ENCODE peak calls at places on chromosomes 4 and X, in seven cellular contexts. D is SK-N-SH, N is tibial nerve, V is MM.1S, B is cardiac muscle cell, L is H9, J is right atrium auricular region. W is an unnamed sample.
A peak's percentile ranks its signal among the peaks of the same experiment; 100 is the strongest.

GRCh38 chr4:41865306-41865980 is 69.8 kb upstream of the TMEM33 start:
- DNase-seq in D (no peak), B (peak; percentile 43), J (no peak), N (no peak), L (peak; percentile 41), V (no peak), W (no peak)

GRCh38 chr4:17939061-17939460 is 82.5 kb downstream of the LCORL start:
- DNase-seq in V (no peak), L (no peak), D (no peak), J (no peak), N (no peak), B (peak; percentile 27), W (no peak)

GRCh38 chr4:2768124-2768523 is 12.0 kb upstream of the TNIP2 start:
- DNase-seq in N (no peak), J (no peak), L (no peak), V (no peak), B (no peak), D (no peak), W (no peak)

GRCh38 chr4:145709336-145709735 is 29.4 kb downstream of the C4orf51 start:
- DNase-seq in L (no peak), B (no peak), J (no peak), V (peak; percentile 53), N (no peak), D (no peak), W (no peak)

GRCh38 chr4:145843148-145843547 is 95.5 kb downstream of the ZNF827 start:
- DNase-seq in D (no peak), V (no peak), B (peak; percentile 89), L (no peak), N (no peak), J (no peak), W (no peak)

GRCh38 chrX:85570496-85570895 is 191.0 kb upstream of the POF1B start:
- DNase-seq in D (no peak), V (no peak), J (no peak), N (no peak), B (no peak), L (no peak), W (no peak)

GRCh38 chrX:41468647-41469323 is 21.6 kb downstream of the NYX start:
- DNase-seq in J (no peak), D (no peak), V (no peak), N (no peak), B (peak; percentile 58), L (no peak), W (no peak)

GRCh38 chrX:150887906-150888465 is 10.5 kb downstream of the CD99L2 start:
- DNase-seq in D (no peak), J (no peak), V (no peak), B (no peak), L (no peak), N (no peak), W (no peak)

GRCh38 chr4:159013692-159014091 is 89.2 kb upstream of the RAPGEF2 start:
- DNase-seq in D (no peak), B (no peak), L (no peak), J (no peak), N (no peak), V (no peak), W (no peak)

GRCh38 chr4:93334003-93334402 is 494.6 kb upstream of the ATOH1 start:
- DNase-seq in J (no peak), L (no peak), V (peak; percentile 18), D (no peak), N (no peak), B (no peak), W (no peak)

GRCh38 chr4:76074468-76074867 is at the start of gene ART3:
- DNase-seq in L (no peak), D (no peak), B (no peak), V (no peak), N (no peak), J (no peak), W (no peak)

GRCh38 chrX:107731831-107732502 is 43.6 kb downstream of the TSC22D3 start:
- DNase-seq in J (peak; percentile 92), N (peak; percentile 72), D (peak; percentile 44), B (peak; percentile 97), L (peak; percentile 93), V (no peak), W (no peak)

GRCh38 chr4:37243061-37243460 is 1.5 kb upstream of the NWD2 start:
- DNase-seq in J (no peak), N (no peak), L (peak; percentile 63), B (no peak), D (no peak), V (no peak), W (no peak)

GRCh38 chr4:70838400-70838971 is 1.2 kb downstream of the GRSF1 start:
- DNase-seq in V (no peak), J (no peak), L (no peak), B (peak; percentile 23), N (no peak), D (peak; percentile 49), W (no peak)

GRCh38 chr4:80138556-80139538 is 58.5 kb upstream of the PRDM8 start:
- DNase-seq in D (no peak), L (no peak), N (no peak), B (peak; percentile 33), V (peak; percentile 75), J (no peak), W (no peak)

GRCh38 chr4:153211986-153212720 is 7.9 kb downstream of the TRIM2 start:
- DNase-seq in V (no peak), L (no peak), N (no peak), D (no peak), J (no peak), B (peak; percentile 83), W (no peak)

GRCh38 chr4:146330392-146330791 is 116.1 kb downstream of the REELD1 start:
- DNase-seq in D (no peak), N (no peak), J (no peak), V (no peak), B (no peak), L (no peak), W (no peak)

GRCh38 chr4:154004028-154004427 is 215.1 kb upstream of the SFRP2 start:
- DNase-seq in B (no peak), N (no peak), D (no peak), J (no peak), V (no peak), L (no peak), W (no peak)

GRCh38 chrX:45806410-45807121 is 605.9 kb upstream of the DIPK2B start:
- DNase-seq in V (no peak), J (no peak), B (peak; percentile 90), D (no peak), N (no peak), L (no peak), W (peak; percentile 15)

GRCh38 chr4:165328708-165329107 is 1.2 kb downstream of the MSMO1 start:
- DNase-seq in D (no peak), L (no peak), J (no peak), B (no peak), V (no peak), N (no peak), W (no peak)

GRCh38 chr4:140059159-140059558 is 94.8 kb downstream of the MAML3 start:
- DNase-seq in L (no peak), V (no peak), D (no peak), B (peak; percentile 41), N (no peak), J (no peak), W (no peak)

GRCh38 chr4:33494150-33494549 is 2750.2 kb downstream of the ARAP2 start:
- DNase-seq in D (no peak), V (no peak), J (no peak), B (peak; percentile 55), L (no peak), N (no peak), W (no peak)

DNA sequence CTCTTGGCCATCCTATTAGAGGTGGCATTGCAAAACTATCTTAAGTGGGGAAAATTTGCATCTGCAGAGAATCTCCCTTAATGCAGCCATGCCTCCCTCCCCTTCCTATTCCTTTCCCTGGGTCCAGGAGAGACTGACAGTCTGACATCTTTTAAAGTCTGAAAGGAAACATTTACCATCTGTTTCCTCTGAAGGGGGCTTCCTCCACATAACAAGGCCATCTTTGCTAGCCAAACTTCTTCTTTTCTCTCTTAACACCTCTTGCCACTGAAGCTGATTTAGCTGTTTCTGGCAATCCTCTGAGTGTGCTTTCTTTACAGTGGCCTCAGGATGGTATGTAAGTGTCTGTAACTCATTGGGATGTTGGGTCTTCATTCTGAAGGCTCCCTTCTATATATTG is 34.6 kb upstream of the AADAT start:
- DNase-seq in D (no peak), B (no peak), N (no peak), L (no peak), J (no peak), V (no peak), W (no peak)
- H3K9me3 ChIP-seq in D (no peaks in the 10 kb centered on the region), B (no peaks in the 10 kb centered on the region), N (no peaks in the 10 kb centered on the region), L (no peaks in the 10 kb centered on the region), J (no peaks in the 10 kb centered on the region), V (no peaks in the 10 kb centered on the region), W (no peaks in the 10 kb centered on the region)

DNA sequence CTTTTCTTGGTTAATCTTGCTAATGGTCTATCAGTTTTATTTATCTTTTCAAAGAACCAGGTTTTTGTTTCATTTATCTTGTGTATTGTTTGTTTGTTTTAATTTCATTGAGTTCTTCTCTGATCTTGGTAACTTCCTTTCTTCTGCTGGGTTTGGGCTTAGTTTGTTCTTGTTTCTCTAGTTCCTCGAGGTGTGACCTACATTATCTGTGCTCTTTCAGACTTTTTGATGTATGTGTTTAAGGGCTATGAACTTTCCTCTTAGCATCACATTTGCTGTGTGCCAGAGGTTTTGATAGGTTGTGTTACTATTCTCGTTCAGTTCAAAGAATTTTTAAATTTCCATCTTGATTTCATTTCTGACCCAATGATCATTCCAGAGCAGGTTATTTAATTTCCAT is 365.4 kb upstream of the GATB start:
- DNase-seq in L (no peak), N (no peak), B (no peak), J (no peak), D (no peak), V (no peak), W (no peak)
- H3K9me3 ChIP-seq in L (no peaks in the 10 kb centered on the region), N (peaks cover 21% of the 10 kb centered on the region), B (no peaks in the 10 kb centered on the region), J (peaks cover 17% of the 10 kb centered on the region), D (no peaks in the 10 kb centered on the region), V (no peaks in the 10 kb centered on the region), W (no peaks in the 10 kb centered on the region)

DNA sequence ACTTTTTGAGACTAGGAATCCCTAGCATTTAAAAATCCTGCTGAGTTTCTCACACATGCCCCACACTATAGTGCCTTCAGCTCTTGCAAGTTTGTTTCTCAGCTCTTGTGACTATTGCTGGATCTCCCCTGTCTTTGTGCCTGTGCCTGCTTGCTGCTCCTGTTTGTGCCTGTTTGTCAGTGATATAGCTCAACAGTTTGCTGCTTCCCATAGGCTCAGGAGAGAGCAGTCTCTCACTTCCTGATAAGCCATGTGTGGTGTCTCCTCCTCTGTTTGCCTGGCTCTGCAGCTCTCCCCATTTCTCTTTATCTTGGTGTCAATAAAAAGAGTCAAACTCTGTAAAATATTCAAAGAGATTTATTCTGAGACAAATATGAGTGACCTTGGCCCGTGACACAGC is 259.8 kb upstream of the CLNK start:
- DNase-seq in V (no peak), L (no peak), N (no peak), J (no peak), B (no peak), D (no peak), W (no peak)
- H3K9me3 ChIP-seq in V (no peaks in the 10 kb centered on the region), L (no peaks in the 10 kb centered on the region), N (peaks cover 3% of the 10 kb centered on the region), J (no peaks in the 10 kb centered on the region), B (no peaks in the 10 kb centered on the region), D (no peaks in the 10 kb centered on the region), W (no peaks in the 10 kb centered on the region)

DNA sequence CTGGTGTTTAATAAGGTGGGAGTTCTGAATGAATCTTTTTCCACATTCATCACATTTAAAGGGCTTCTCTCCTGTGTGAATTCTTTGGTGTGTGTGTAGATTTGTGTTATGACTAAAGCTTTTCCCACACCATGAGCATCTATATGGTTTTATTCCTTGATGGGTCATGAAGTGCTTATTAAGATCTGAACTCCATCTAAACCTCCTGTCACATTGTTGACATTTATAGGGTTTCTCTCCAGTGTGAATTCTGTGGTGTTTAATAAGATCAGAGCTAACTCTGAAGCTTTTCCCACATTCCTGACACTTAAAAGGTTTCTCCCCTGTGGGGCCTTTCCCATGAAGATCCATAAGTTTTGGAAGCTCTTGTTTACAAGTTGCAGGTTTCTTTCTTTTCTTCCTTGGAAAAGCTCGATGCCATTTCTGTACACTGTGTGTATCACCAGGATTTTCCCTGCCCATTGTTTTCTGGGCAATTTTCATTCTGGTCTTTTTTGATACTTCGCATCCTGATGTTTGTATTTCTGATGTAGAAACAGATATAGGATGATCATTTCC is 21.9 kb upstream of the ETDC start:
- DNase-seq in D (no peak), B (no peak), L (no peak), J (no peak), N (no peak), V (no peak), W (no peak)
- H3K9me3 ChIP-seq in D (peaks cover 12% of the 10 kb centered on the region), B (peaks cover 3% of the 10 kb centered on the region), L (peaks cover 68% of the 10 kb centered on the region), J (peaks cover 78% of the 10 kb centered on the region), N (peaks cover 74% of the 10 kb centered on the region), V (no peaks in the 10 kb centered on the region), W (peaks cover 13% of the 10 kb centered on the region)